ENCODE peak calls at places on chromosomes 5 and 9, in seven cellular contexts. One of them, this sample, is unnamed.
A peak's percentile ranks its signal among the peaks of the same experiment; 100 is the strongest.

GRCh38 chr9:27676827-27677226 is 103.5 kb upstream of the C9orf72 start:
- DNase-seq in MM.1S: no peak
- DNase-seq in neural progenitor cell: no peak
- DNase-seq in mammary epithelial cell: no peak
- DNase-seq in K562: no peak
- DNase-seq in trophoblast cell: no peak
- DNase-seq in GM23338: no peak
- DNase-seq in this sample: no peak

GRCh38 chr5:93322970-93323369 is 258.0 kb downstream of the NR2F1-AS1 start:
- DNase-seq in mammary epithelial cell: no peak
- DNase-seq in trophoblast cell: no peak
- DNase-seq in GM23338: no peak
- DNase-seq in neural progenitor cell: no peak
- DNase-seq in K562: no peak
- DNase-seq in MM.1S: no peak
- DNase-seq in this sample: no peak

GRCh38 chr5:26625099-26625498 is 413.3 kb downstream of the CDH9 start:
- DNase-seq in trophoblast cell: no peak
- DNase-seq in neural progenitor cell: no peak
- DNase-seq in MM.1S: no peak
- DNase-seq in mammary epithelial cell: no peak
- DNase-seq in GM23338: no peak
- DNase-seq in K562: no peak
- DNase-seq in this sample: no peak

GRCh38 chr5:32283539-32284377 is 29.0 kb downstream of the MTMR12 start:
- DNase-seq in trophoblast cell: peak; percentile 16
- DNase-seq in GM23338: no peak
- DNase-seq in mammary epithelial cell: peak; percentile 75
- DNase-seq in K562: no peak
- DNase-seq in neural progenitor cell: no peak
- DNase-seq in MM.1S: peak; percentile 29
- DNase-seq in this sample: no peak

GRCh38 chr5:138981606-138982005 is 106.5 kb upstream of the LRRTM2 start:
- DNase-seq in MM.1S: no peak
- DNase-seq in GM23338: no peak
- DNase-seq in K562: no peak
- DNase-seq in mammary epithelial cell: no peak
- DNase-seq in neural progenitor cell: no peak
- DNase-seq in trophoblast cell: no peak
- DNase-seq in this sample: no peak

GRCh38 chr5:145887976-145888574 is 15.3 kb upstream of the GRXCR2 start:
- DNase-seq in neural progenitor cell: peak; percentile 81
- DNase-seq in MM.1S: no peak
- DNase-seq in trophoblast cell: peak; percentile 11
- DNase-seq in mammary epithelial cell: peak; percentile 51
- DNase-seq in K562: peak; percentile 74
- DNase-seq in GM23338: peak; percentile 85
- DNase-seq in this sample: peak; percentile 21

GRCh38 chr5:169162407-169162806 is 138.5 kb downstream of the SLIT3 start:
- DNase-seq in trophoblast cell: no peak
- DNase-seq in mammary epithelial cell: peak; percentile 60
- DNase-seq in MM.1S: no peak
- DNase-seq in GM23338: no peak
- DNase-seq in K562: no peak
- DNase-seq in neural progenitor cell: no peak
- DNase-seq in this sample: no peak

GRCh38 chr5:157446077-157446930 is 13.7 kb upstream of the NIPAL4 start:
- DNase-seq in mammary epithelial cell: no peak
- DNase-seq in MM.1S: no peak
- DNase-seq in neural progenitor cell: no peak
- DNase-seq in trophoblast cell: no peak
- DNase-seq in K562: no peak
- DNase-seq in GM23338: no peak
- DNase-seq in this sample: no peak

GRCh38 chr5:143313298-143313852 is 90.1 kb downstream of the NR3C1 start:
- DNase-seq in neural progenitor cell: no peak
- DNase-seq in MM.1S: no peak
- DNase-seq in trophoblast cell: no peak
- DNase-seq in K562: no peak
- DNase-seq in GM23338: no peak
- DNase-seq in mammary epithelial cell: no peak
- DNase-seq in this sample: no peak
- H3K79me2 ChIP-seq in neural progenitor cell: no peaks in the 10 kb centered on the region
- H3K79me2 ChIP-seq in MM.1S: peaks cover 96% of the 10 kb centered on the region
- H3K79me2 ChIP-seq in trophoblast cell: no peaks in the 10 kb centered on the region
- H3K79me2 ChIP-seq in K562: peaks cover 18% of the 10 kb centered on the region
- H3K79me2 ChIP-seq in GM23338: no peaks in the 10 kb centered on the region
- H3K79me2 ChIP-seq in mammary epithelial cell: peaks cover 83% of the 10 kb centered on the region
- H3K79me2 ChIP-seq in this sample: no peaks in the 10 kb centered on the region

GRCh38 chr5:50576686-50577256 is 89.7 kb upstream of the PARP8 start:
- DNase-seq in neural progenitor cell: no peak
- DNase-seq in trophoblast cell: no peak
- DNase-seq in mammary epithelial cell: no peak
- DNase-seq in GM23338: no peak
- DNase-seq in K562: no peak
- DNase-seq in MM.1S: no peak
- DNase-seq in this sample: no peak

GRCh38 chr5:50583621-50584020 is 82.8 kb upstream of the PARP8 start:
- DNase-seq in GM23338: peak; percentile 37
- DNase-seq in MM.1S: no peak
- DNase-seq in K562: no peak
- DNase-seq in trophoblast cell: no peak
- DNase-seq in mammary epithelial cell: no peak
- DNase-seq in neural progenitor cell: no peak
- DNase-seq in this sample: no peak

GRCh38 chr5:50580506-50580905 is 85.9 kb upstream of the PARP8 start:
- DNase-seq in K562: no peak
- DNase-seq in neural progenitor cell: no peak
- DNase-seq in GM23338: no peak
- DNase-seq in trophoblast cell: no peak
- DNase-seq in mammary epithelial cell: peak; percentile 26
- DNase-seq in MM.1S: no peak
- DNase-seq in this sample: no peak

GRCh38 chr5:50582699-50583098 is 83.7 kb upstream of the PARP8 start:
- DNase-seq in mammary epithelial cell: no peak
- DNase-seq in K562: no peak
- DNase-seq in GM23338: no peak
- DNase-seq in trophoblast cell: no peak
- DNase-seq in MM.1S: no peak
- DNase-seq in neural progenitor cell: no peak
- DNase-seq in this sample: no peak
- H3K79me2 ChIP-seq in mammary epithelial cell: no peaks in the 10 kb centered on the region
- H3K79me2 ChIP-seq in K562: no peaks in the 10 kb centered on the region
- H3K79me2 ChIP-seq in GM23338: no peaks in the 10 kb centered on the region
- H3K79me2 ChIP-seq in trophoblast cell: no peaks in the 10 kb centered on the region
- H3K79me2 ChIP-seq in MM.1S: no peaks in the 10 kb centered on the region
- H3K79me2 ChIP-seq in neural progenitor cell: no peaks in the 10 kb centered on the region
- H3K79me2 ChIP-seq in this sample: no peaks in the 10 kb centered on the region

GRCh38 chr9:128903079-128903461 is 17.7 kb upstream of the PHYHD1 start:
- DNase-seq in neural progenitor cell: no peak
- DNase-seq in GM23338: no peak
- DNase-seq in MM.1S: no peak
- DNase-seq in mammary epithelial cell: no peak
- DNase-seq in K562: no peak
- DNase-seq in trophoblast cell: no peak
- DNase-seq in this sample: no peak

GRCh38 chr9:128901822-128902221 is 19.0 kb upstream of the PHYHD1 start:
- DNase-seq in K562: no peak
- DNase-seq in trophoblast cell: no peak
- DNase-seq in mammary epithelial cell: no peak
- DNase-seq in MM.1S: no peak
- DNase-seq in neural progenitor cell: no peak
- DNase-seq in GM23338: no peak
- DNase-seq in this sample: no peak

GRCh38 chr9:128902351-128903078 is 18.3 kb upstream of the PHYHD1 start:
- DNase-seq in MM.1S: peak; percentile 83
- DNase-seq in K562: no peak
- DNase-seq in GM23338: no peak
- DNase-seq in trophoblast cell: no peak
- DNase-seq in neural progenitor cell: no peak
- DNase-seq in mammary epithelial cell: peak; percentile 96
- DNase-seq in this sample: no peak

GRCh38 chr9:128905964-128906363 is 14.8 kb upstream of the PHYHD1 start:
- DNase-seq in neural progenitor cell: no peak
- DNase-seq in MM.1S: no peak
- DNase-seq in GM23338: no peak
- DNase-seq in trophoblast cell: no peak
- DNase-seq in K562: no peak
- DNase-seq in mammary epithelial cell: no peak
- DNase-seq in this sample: no peak

GRCh38 chr9:128903871-128904371 is 16.9 kb upstream of the PHYHD1 start:
- DNase-seq in neural progenitor cell: no peak
- DNase-seq in MM.1S: no peak
- DNase-seq in K562: no peak
- DNase-seq in GM23338: no peak
- DNase-seq in mammary epithelial cell: no peak
- DNase-seq in trophoblast cell: no peak
- DNase-seq in this sample: no peak
- H3K79me2 ChIP-seq in neural progenitor cell: peaks cover 16% of the 10 kb centered on the region
- H3K79me2 ChIP-seq in MM.1S: peaks cover 32% of the 10 kb centered on the region
- H3K79me2 ChIP-seq in K562: no peaks in the 10 kb centered on the region
- H3K79me2 ChIP-seq in GM23338: peaks cover 18% of the 10 kb centered on the region
- H3K79me2 ChIP-seq in mammary epithelial cell: peaks cover 74% of the 10 kb centered on the region
- H3K79me2 ChIP-seq in trophoblast cell: no peaks in the 10 kb centered on the region
- H3K79me2 ChIP-seq in this sample: peaks cover 3% of the 10 kb centered on the region

GRCh38 chr9:110995511-110996340 is 42.5 kb downstream of the LPAR1 start:
- DNase-seq in GM23338: no peak
- DNase-seq in MM.1S: no peak
- DNase-seq in trophoblast cell: no peak
- DNase-seq in neural progenitor cell: no peak
- DNase-seq in K562: no peak
- DNase-seq in mammary epithelial cell: no peak
- DNase-seq in this sample: no peak
- H3K79me2 ChIP-seq in GM23338: no peaks in the 10 kb centered on the region
- H3K79me2 ChIP-seq in MM.1S: no peaks in the 10 kb centered on the region
- H3K79me2 ChIP-seq in trophoblast cell: no peaks in the 10 kb centered on the region
- H3K79me2 ChIP-seq in neural progenitor cell: peaks cover 93% of the 10 kb centered on the region
- H3K79me2 ChIP-seq in K562: no peaks in the 10 kb centered on the region
- H3K79me2 ChIP-seq in mammary epithelial cell: peaks cover 81% of the 10 kb centered on the region
- H3K79me2 ChIP-seq in this sample: no peaks in the 10 kb centered on the region

DNA sequence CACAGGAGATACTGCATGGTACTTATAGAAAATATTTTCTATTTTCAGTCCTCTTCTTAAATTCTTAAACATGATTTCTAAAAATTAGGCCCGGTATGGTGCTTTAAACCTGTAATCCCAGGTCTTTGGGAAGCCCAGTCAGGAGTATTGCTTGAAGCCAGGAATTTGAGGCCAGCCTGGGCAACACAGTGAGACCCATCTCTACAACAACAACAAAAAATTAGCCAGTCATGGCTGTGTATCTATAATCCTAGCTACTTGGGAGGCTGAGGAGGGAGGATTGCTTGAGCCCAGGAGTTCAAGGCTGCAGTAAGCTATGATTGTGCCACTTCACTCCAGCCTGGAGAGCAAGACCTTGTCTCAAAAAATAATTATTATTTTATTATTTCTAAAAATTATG is 23.3 kb downstream of the ELL2 start:
- DNase-seq in K562: no peak
- DNase-seq in trophoblast cell: no peak
- DNase-seq in neural progenitor cell: no peak
- DNase-seq in GM23338: no peak
- DNase-seq in mammary epithelial cell: no peak
- DNase-seq in MM.1S: no peak
- DNase-seq in this sample: no peak
- H3K79me2 ChIP-seq in K562: peaks cover 41% of the 10 kb centered on the region
- H3K79me2 ChIP-seq in trophoblast cell: no peaks in the 10 kb centered on the region
- H3K79me2 ChIP-seq in neural progenitor cell: no peaks in the 10 kb centered on the region
- H3K79me2 ChIP-seq in GM23338: no peaks in the 10 kb centered on the region
- H3K79me2 ChIP-seq in mammary epithelial cell: peaks cover 96% of the 10 kb centered on the region
- H3K79me2 ChIP-seq in MM.1S: peaks cover 74% of the 10 kb centered on the region
- H3K79me2 ChIP-seq in this sample: no peaks in the 10 kb centered on the region

DNA sequence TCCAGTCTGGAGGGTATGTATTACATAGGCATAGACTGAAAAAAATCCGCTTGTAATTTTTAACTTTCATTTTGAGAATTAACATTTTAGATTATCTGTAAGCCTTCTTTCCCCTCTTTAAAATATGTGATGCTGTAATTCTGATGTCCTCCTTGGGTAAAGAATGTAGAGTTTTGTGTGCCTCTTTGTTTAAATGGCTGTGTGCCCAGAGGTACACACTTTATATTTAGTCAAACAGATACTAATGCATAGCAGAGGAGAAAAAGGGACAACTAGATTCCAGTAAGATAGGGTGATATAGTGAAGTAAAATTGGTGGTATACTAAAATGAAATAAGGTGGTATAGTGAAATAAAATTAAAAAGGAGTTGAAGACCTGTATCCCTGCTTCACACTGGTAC is 1.3 kb downstream of the FBXO38 start:
- DNase-seq in mammary epithelial cell: no peak
- DNase-seq in K562: no peak
- DNase-seq in neural progenitor cell: no peak
- DNase-seq in MM.1S: no peak
- DNase-seq in trophoblast cell: no peak
- DNase-seq in GM23338: no peak
- DNase-seq in this sample: no peak
- H3K79me2 ChIP-seq in mammary epithelial cell: peaks cover 62% of the 10 kb centered on the region
- H3K79me2 ChIP-seq in K562: peaks cover 51% of the 10 kb centered on the region
- H3K79me2 ChIP-seq in neural progenitor cell: peaks cover 62% of the 10 kb centered on the region
- H3K79me2 ChIP-seq in MM.1S: peaks cover 59% of the 10 kb centered on the region
- H3K79me2 ChIP-seq in trophoblast cell: peaks cover 2% of the 10 kb centered on the region
- H3K79me2 ChIP-seq in GM23338: peaks cover 62% of the 10 kb centered on the region
- H3K79me2 ChIP-seq in this sample: peaks cover 58% of the 10 kb centered on the region

GRCh38 chr5:65999061-65999723 is 72.8 kb downstream of the ERBIN start:
- DNase-seq in mammary epithelial cell: no peak
- DNase-seq in neural progenitor cell: no peak
- DNase-seq in K562: no peak
- DNase-seq in trophoblast cell: no peak
- DNase-seq in MM.1S: no peak
- DNase-seq in GM23338: peak; percentile 30
- DNase-seq in this sample: no peak
- H3K79me2 ChIP-seq in mammary epithelial cell: peaks cover 84% of the 10 kb centered on the region
- H3K79me2 ChIP-seq in neural progenitor cell: peaks cover 98% of the 10 kb centered on the region
- H3K79me2 ChIP-seq in K562: peaks cover 83% of the 10 kb centered on the region
- H3K79me2 ChIP-seq in trophoblast cell: peaks cover under 1% of the 10 kb centered on the region
- H3K79me2 ChIP-seq in MM.1S: peaks cover 40% of the 10 kb centered on the region
- H3K79me2 ChIP-seq in GM23338: peaks cover 75% of the 10 kb centered on the region
- H3K79me2 ChIP-seq in this sample: peaks cover 76% of the 10 kb centered on the region

GRCh38 chr9:93520523-93520922 is 55.9 kb upstream of the PHF2 start:
- DNase-seq in mammary epithelial cell: no peak
- DNase-seq in trophoblast cell: no peak
- DNase-seq in GM23338: no peak
- DNase-seq in K562: no peak
- DNase-seq in MM.1S: no peak
- DNase-seq in neural progenitor cell: no peak
- DNase-seq in this sample: no peak
- H3K79me2 ChIP-seq in mammary epithelial cell: peaks cover 84% of the 10 kb centered on the region
- H3K79me2 ChIP-seq in trophoblast cell: no peaks in the 10 kb centered on the region
- H3K79me2 ChIP-seq in GM23338: peaks cover 77% of the 10 kb centered on the region
- H3K79me2 ChIP-seq in K562: peaks cover 50% of the 10 kb centered on the region
- H3K79me2 ChIP-seq in MM.1S: peaks cover 89% of the 10 kb centered on the region
- H3K79me2 ChIP-seq in neural progenitor cell: peaks cover 4% of the 10 kb centered on the region
- H3K79me2 ChIP-seq in this sample: no peaks in the 10 kb centered on the region

DNA sequence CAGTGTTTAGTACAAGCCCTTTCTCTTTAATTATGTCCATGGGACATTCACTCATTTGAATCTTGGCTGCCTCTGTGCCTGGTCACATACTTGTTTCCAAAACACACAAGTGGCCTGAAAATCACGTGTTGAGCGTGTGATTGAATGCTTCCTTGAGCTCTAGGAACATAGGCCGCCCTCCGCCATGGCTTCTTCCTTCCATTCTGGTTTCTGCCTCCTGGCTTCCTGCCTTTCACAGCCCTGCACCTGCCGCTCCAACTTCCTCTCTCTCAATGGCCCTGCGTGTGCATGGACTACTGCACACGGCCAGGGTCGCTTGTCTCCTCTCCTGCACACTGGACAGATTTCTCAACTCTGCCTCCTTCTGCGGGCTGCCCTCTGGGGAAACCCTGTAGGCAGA is 111.1 kb upstream of the RETREG1 start:
- DNase-seq in trophoblast cell: no peak
- DNase-seq in MM.1S: no peak
- DNase-seq in GM23338: no peak
- DNase-seq in K562: no peak
- DNase-seq in mammary epithelial cell: no peak
- DNase-seq in neural progenitor cell: no peak
- DNase-seq in this sample: no peak
- H3K79me2 ChIP-seq in trophoblast cell: peaks cover 3% of the 10 kb centered on the region
- H3K79me2 ChIP-seq in MM.1S: no peaks in the 10 kb centered on the region
- H3K79me2 ChIP-seq in GM23338: peaks cover 100% of the 10 kb centered on the region
- H3K79me2 ChIP-seq in K562: no peaks in the 10 kb centered on the region
- H3K79me2 ChIP-seq in mammary epithelial cell: peaks cover 41% of the 10 kb centered on the region
- H3K79me2 ChIP-seq in neural progenitor cell: peaks cover 100% of the 10 kb centered on the region
- H3K79me2 ChIP-seq in this sample: peaks cover 58% of the 10 kb centered on the region

This sample was measured in H1.